ENCODE peak calls at places on chromosomes 16 and 17, in six cellular contexts. O is spleen, V is heart left ventricle, S is esophagus squamous epithelium, H is ovary, Y is adrenal gland. P is an unnamed sample. For H3K4me1 and H3K36me3, the result is how much of the 10 kb centered on the place peaks cover.

GRCh38 chr17:45035848-45036247 is 15.6 kb downstream of the DCAKD start:
- DNase-seq in O (no peak), V (no peak), S (no peak), H (no peak), Y (no peak), P (no peak)

GRCh38 chr17:8851600-8851999 is 15.9 kb downstream of the PIK3R6 start:
- DNase-seq in O (no peak), V (no peak), S (no peak), H (no peak), Y (no peak), P (no peak)

GRCh38 chr16:12000032-12000431 is 23.5 kb downstream of the SNX29 start:
- DNase-seq in O (no peak), V (no peak), S (no peak), H (no peak), Y (no peak), P (no peak)

GRCh38 chr16:57883953-57884654 is 81.8 kb upstream of the KIFC3 start:
- DNase-seq in O (peak), V (no peak), S (no peak), H (no peak), Y (no peak), P (no peak)

GRCh38 chr16:23504076-23504452 is 6.2 kb downstream of the GGA2 start:
- DNase-seq in O (no peak), V (no peak), S (no peak), H (no peak), Y (no peak), P (peak)

GRCh38 chr16:30533146-30533522 is 1.5 kb downstream of the ZNF747 start:
- DNase-seq in O (no peak), V (no peak), S (no peak), H (peak), Y (no peak), P (no peak)

GRCh38 chr17:3946711-3947235 is 17.5 kb downstream of the ATP2A3 start:
- DNase-seq in O (no peak), V (no peak), S (no peak), H (no peak), Y (no peak), P (no peak)

GRCh38 chr16:65832679-65833078 is 533.8 kb upstream of the CDH5 start:
- DNase-seq in O (no peak), V (no peak), S (no peak), H (no peak), Y (no peak), P (no peak)

GRCh38 chr17:81806461-81807209 is 2.7 kb downstream of the GCGR start:
- DNase-seq in O (no peak), V (no peak), S (no peak), H (no peak), Y (no peak), P (no peak)

GRCh38 chr17:76292567-76292966 is 15.5 kb downstream of the QRICH2 start:
- DNase-seq in O (peak), V (no peak), S (no peak), H (no peak), Y (no peak), P (no peak)

GRCh38 chr17:8537734-8538133 is 92.8 kb downstream of the MYH10 start:
- DNase-seq in O (no peak), V (no peak), S (no peak), H (no peak), Y (no peak), P (no peak)

GRCh38 chr17:7686221-7687071 is 844 bp downstream of the TP53 start:
- DNase-seq in O (peak), V (peak), S (peak), H (peak), Y (peak), P (peak)

GRCh38 chr16:3745751-3746355 is 28.5 kb upstream of the TRAP1 start:
- DNase-seq in O (peak), V (no peak), S (no peak), H (no peak), Y (peak), P (peak)

DNA sequence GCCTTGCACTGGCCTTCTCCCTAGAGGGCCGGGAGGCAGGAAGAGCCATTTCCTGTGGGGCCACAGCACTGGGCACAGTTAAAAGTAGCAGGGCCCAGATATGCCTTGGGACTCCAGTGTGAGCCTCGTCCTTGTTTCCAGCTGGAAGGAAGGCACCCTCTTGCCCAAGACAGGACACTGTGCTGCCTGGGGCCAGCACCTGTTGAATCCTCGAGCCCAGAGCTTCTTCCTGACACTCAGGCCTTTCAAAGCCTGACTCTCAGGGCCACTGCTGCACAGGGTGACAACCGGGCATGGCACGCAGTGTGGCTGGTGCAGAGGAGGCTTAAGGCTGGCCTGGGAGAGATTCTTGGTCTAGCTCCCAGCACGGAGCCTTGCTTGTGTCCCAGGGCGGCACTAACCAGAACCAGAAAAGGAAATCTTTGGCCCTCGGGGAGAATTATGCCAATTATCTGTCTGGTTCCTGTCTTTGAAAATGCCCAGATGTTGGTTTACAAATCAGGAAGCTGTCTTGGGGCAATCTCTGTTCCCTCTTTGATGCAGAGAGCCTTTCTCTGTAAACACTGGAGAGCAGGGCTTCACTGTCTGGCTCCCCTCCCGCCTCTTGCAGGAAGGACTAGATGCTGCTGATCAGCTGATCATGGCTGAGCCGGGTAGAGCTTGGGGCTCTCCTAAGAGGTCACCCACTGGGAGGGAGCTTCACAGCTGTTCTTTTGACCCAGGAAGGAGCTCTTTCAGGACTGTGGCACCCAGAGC is 11.1 kb downstream of the LDHD start:
- DNase-seq in O (peak), V (no peak), S (no peak), H (peak), Y (peak), P (peak)
- H3K4me1 ChIP-seq in O (under half), V (half or more), S (half or more), H (under half), Y (half or more), P (half or more)

GRCh38 chr16:14302399-14303181 is 231.5 kb downstream of the MRTFB start:
- DNase-seq in O (peak), V (peak), S (no peak), H (peak), Y (peak), P (peak)
- TF ChIP-seq POLR2A in O (no peak), V (no peak), S (peak), H (no peak), Y (no peak), P (peak)

DNA sequence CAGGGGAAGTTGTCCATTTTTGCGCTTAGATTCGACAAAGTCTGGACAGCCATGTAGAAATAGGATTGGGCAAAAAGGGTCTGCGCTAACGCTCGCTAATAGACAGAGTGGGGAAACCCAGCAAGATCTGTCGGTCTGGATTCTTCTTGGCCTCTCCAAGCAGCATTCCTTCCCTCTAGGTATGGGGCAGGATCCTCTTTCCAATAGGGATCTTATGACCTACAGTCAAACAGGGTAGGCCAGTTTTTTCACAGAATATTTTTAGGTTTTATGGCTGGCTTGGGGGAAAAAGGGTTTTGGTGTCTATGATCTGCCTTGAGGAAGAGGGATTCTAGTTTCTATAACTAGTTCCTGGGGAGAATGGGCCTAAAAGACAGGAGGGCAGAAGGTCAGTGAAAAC is 26.0 kb upstream of the GPT2 start:
- DNase-seq in O (no peak), V (no peak), S (no peak), H (no peak), Y (no peak), P (no peak)
- H3K36me3 ChIP-seq in O (under half), V (under half), S (under half), H (under half), Y (under half), P (under half)

GRCh38 chr16:50679676-50680555 is 1.2 kb downstream of the SNX20 start:
- DNase-seq in O (peak), V (no peak), S (no peak), H (no peak), Y (peak), P (no peak)
- H3K4me1 ChIP-seq in O (under half), V (half or more), S (under half), H (under half), Y (under half), P (under half)

DNA sequence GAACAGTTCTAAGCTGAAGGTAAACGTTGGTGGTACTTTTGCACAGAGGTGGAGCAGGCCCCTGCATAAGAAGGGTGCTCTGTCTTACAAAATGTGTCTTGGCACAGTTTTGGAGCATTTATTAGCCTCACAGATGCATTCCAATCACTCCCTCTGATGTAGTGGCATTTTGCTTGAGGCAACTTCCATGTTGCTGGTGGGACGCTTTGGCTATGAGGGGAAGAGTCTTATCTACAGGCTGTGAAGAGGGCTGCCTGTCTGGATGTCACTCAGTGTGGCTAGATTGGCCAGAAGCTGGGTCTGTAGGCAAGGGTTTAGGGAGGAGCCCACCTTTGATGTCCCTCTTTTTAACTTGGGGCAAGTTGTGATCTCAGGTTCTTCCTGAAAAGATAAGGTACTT is 2.6 kb upstream of the RARA start:
- DNase-seq in O (no peak), V (no peak), S (no peak), H (no peak), Y (no peak), P (no peak)
- TF ChIP-seq POLR2A in O (no peak), V (no peak), S (no peak), H (no peak), Y (no peak), P (no peak)